ENCODE peak calls at places on chromosomes 7 and 10, in ten cellular contexts. One of them, this sample, is unnamed.

GRCh38 chr10:67815571-67816059 is 22.4 kb downstream of the DNAJC12 start:
- DNase-seq in aorta: no peak
- DNase-seq in CD8-positive, alpha-beta memory T cell: no peak
- DNase-seq in ovary: no peak
- DNase-seq in uterus: no peak
- DNase-seq in CD4-positive, CD25-positive, alpha-beta regulatory T cell: no peak
- DNase-seq in HCT116: no peak
- DNase-seq in heart right ventricle: no peak
- DNase-seq in A549: peak; percentile 71
- DNase-seq in breast epithelium: no peak
- DNase-seq in this sample: no peak

GRCh38 chr7:81299711-81300110 is 380.9 kb upstream of the SEMA3C start:
- DNase-seq in A549: no peak
- DNase-seq in CD8-positive, alpha-beta memory T cell: no peak
- DNase-seq in ovary: no peak
- DNase-seq in heart right ventricle: no peak
- DNase-seq in uterus: no peak
- DNase-seq in CD4-positive, CD25-positive, alpha-beta regulatory T cell: no peak
- DNase-seq in HCT116: no peak
- DNase-seq in breast epithelium: no peak
- DNase-seq in aorta: no peak
- DNase-seq in this sample: no peak

GRCh38 chr7:107384025-107384424 is 85.8 kb upstream of the GPR22 start:
- DNase-seq in aorta: no peak
- DNase-seq in ovary: no peak
- DNase-seq in uterus: no peak
- DNase-seq in heart right ventricle: no peak
- DNase-seq in CD8-positive, alpha-beta memory T cell: no peak
- DNase-seq in A549: no peak
- DNase-seq in breast epithelium: no peak
- DNase-seq in CD4-positive, CD25-positive, alpha-beta regulatory T cell: no peak
- DNase-seq in HCT116: no peak
- DNase-seq in this sample: no peak

GRCh38 chr10:29414501-29414900 is 125.6 kb downstream of the LYZL1 start:
- DNase-seq in ovary: no peak
- DNase-seq in A549: no peak
- DNase-seq in CD4-positive, CD25-positive, alpha-beta regulatory T cell: no peak
- DNase-seq in uterus: no peak
- DNase-seq in breast epithelium: no peak
- DNase-seq in heart right ventricle: no peak
- DNase-seq in CD8-positive, alpha-beta memory T cell: no peak
- DNase-seq in aorta: no peak
- DNase-seq in HCT116: no peak
- DNase-seq in this sample: no peak

GRCh38 chr10:103416436-103417147 is 20.2 kb downstream of the PDCD11 start:
- DNase-seq in HCT116: peak; percentile 58
- DNase-seq in heart right ventricle: no peak
- DNase-seq in CD8-positive, alpha-beta memory T cell: peak; percentile 56
- DNase-seq in A549: peak; percentile 44
- DNase-seq in breast epithelium: no peak
- DNase-seq in ovary: peak; percentile 64
- DNase-seq in uterus: peak; percentile 87
- DNase-seq in CD4-positive, CD25-positive, alpha-beta regulatory T cell: peak; percentile 67
- DNase-seq in aorta: no peak
- DNase-seq in this sample: no peak

GRCh38 chr10:69588358-69588757 is 15.1 kb upstream of the NEUROG3 start:
- DNase-seq in CD8-positive, alpha-beta memory T cell: no peak
- DNase-seq in A549: no peak
- DNase-seq in uterus: no peak
- DNase-seq in breast epithelium: no peak
- DNase-seq in CD4-positive, CD25-positive, alpha-beta regulatory T cell: no peak
- DNase-seq in ovary: no peak
- DNase-seq in HCT116: no peak
- DNase-seq in aorta: no peak
- DNase-seq in heart right ventricle: no peak
- DNase-seq in this sample: no peak

GRCh38 chr10:1400129-1400865 is 337.0 kb downstream of the ADARB2 start:
- DNase-seq in heart right ventricle: no peak
- DNase-seq in aorta: no peak
- DNase-seq in uterus: no peak
- DNase-seq in HCT116: no peak
- DNase-seq in CD8-positive, alpha-beta memory T cell: no peak
- DNase-seq in ovary: no peak
- DNase-seq in A549: no peak
- DNase-seq in CD4-positive, CD25-positive, alpha-beta regulatory T cell: no peak
- DNase-seq in breast epithelium: no peak
- DNase-seq in this sample: no peak

GRCh38 chr10:31112961-31113360 is 81.3 kb upstream of the ZNF438 start:
- DNase-seq in CD8-positive, alpha-beta memory T cell: no peak
- DNase-seq in ovary: no peak
- DNase-seq in heart right ventricle: no peak
- DNase-seq in A549: no peak
- DNase-seq in uterus: no peak
- DNase-seq in HCT116: no peak
- DNase-seq in aorta: no peak
- DNase-seq in breast epithelium: no peak
- DNase-seq in CD4-positive, CD25-positive, alpha-beta regulatory T cell: no peak
- DNase-seq in this sample: no peak

DNA sequence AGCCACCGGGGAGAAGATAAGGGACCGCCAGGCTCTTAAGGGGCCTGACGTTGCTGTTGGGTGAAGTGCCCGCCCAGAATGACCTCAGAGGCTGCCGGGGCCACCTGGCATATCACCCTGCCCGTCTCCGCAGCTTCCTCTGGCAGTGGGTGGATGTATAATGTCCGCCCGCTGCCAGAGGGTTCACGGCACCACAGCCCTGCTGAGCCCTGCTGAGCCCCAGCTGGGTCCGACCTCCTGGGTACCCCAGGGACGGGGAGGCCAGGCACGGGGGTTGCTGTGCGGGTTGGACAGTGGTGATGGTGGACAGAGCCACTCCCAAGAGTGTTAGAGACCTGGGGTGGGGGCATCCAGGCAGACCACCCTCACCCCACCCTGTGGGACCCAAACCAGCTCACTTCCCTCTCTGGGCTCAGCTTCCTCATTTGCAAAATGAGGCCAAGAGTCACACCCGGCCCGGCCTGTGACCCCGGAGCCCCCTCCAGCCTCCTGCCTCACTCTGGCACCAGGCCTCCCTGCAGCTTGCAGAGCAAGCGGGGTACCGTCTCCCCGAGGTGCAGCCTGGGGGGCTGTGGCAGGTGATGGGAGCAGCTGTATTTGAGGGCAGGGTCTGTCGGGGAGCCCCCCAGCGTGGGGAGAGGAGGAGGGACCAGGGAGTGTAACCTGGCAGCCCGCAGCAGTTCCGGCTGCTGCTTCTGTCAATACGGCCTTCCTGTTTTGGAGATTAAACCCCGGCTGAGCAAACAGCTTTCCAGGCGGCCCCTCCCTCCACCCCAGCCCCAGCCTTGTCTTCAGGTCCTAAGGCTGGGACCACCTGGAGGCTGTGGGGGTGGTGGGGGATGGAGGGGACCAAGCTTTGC is 8.4 kb upstream of the LFNG start:
- DNase-seq in aorta: no peak
- DNase-seq in heart right ventricle: no peak
- DNase-seq in CD4-positive, CD25-positive, alpha-beta regulatory T cell: peak; percentile 79
- DNase-seq in breast epithelium: no peak
- DNase-seq in ovary: no peak
- DNase-seq in CD8-positive, alpha-beta memory T cell: peak; percentile 56
- DNase-seq in uterus: no peak
- DNase-seq in A549: no peak
- DNase-seq in HCT116: no peak
- DNase-seq in this sample: no peak
- H3K4me1 ChIP-seq in aorta: no peaks in the 10 kb centered on the region
- H3K4me1 ChIP-seq in heart right ventricle: peaks cover 42% of the 10 kb centered on the region
- H3K4me1 ChIP-seq in CD4-positive, CD25-positive, alpha-beta regulatory T cell: peaks cover 70% of the 10 kb centered on the region
- H3K4me1 ChIP-seq in breast epithelium: peaks cover 24% of the 10 kb centered on the region
- H3K4me1 ChIP-seq in ovary: no peaks in the 10 kb centered on the region
- H3K4me1 ChIP-seq in CD8-positive, alpha-beta memory T cell: peaks cover 69% of the 10 kb centered on the region
- H3K4me1 ChIP-seq in uterus: peaks cover 4% of the 10 kb centered on the region
- H3K4me1 ChIP-seq in A549: peaks cover 24% of the 10 kb centered on the region
- H3K4me1 ChIP-seq in HCT116: no peaks in the 10 kb centered on the region
- H3K4me1 ChIP-seq in this sample: peaks cover 5% of the 10 kb centered on the region

GRCh38 chr10:100008708-100009282 is 952 bp downstream of the DNMBP start:
- DNase-seq in CD8-positive, alpha-beta memory T cell: no peak
- DNase-seq in heart right ventricle: no peak
- DNase-seq in HCT116: no peak
- DNase-seq in breast epithelium: no peak
- DNase-seq in ovary: no peak
- DNase-seq in CD4-positive, CD25-positive, alpha-beta regulatory T cell: no peak
- DNase-seq in aorta: no peak
- DNase-seq in A549: no peak
- DNase-seq in uterus: no peak
- DNase-seq in this sample: no peak

GRCh38 chr10:100006241-100006886 is 3.4 kb downstream of the DNMBP start:
- DNase-seq in CD8-positive, alpha-beta memory T cell: no peak
- DNase-seq in CD4-positive, CD25-positive, alpha-beta regulatory T cell: no peak
- DNase-seq in uterus: peak; percentile 62
- DNase-seq in heart right ventricle: no peak
- DNase-seq in aorta: no peak
- DNase-seq in HCT116: peak; percentile 96
- DNase-seq in ovary: no peak
- DNase-seq in breast epithelium: no peak
- DNase-seq in A549: peak; percentile 85
- DNase-seq in this sample: no peak

GRCh38 chr10:100009283-100009792 is 409 bp downstream of the DNMBP start:
- DNase-seq in CD8-positive, alpha-beta memory T cell: no peak
- DNase-seq in breast epithelium: no peak
- DNase-seq in aorta: no peak
- DNase-seq in uterus: peak; percentile 47
- DNase-seq in heart right ventricle: peak; percentile 19
- DNase-seq in CD4-positive, CD25-positive, alpha-beta regulatory T cell: no peak
- DNase-seq in ovary: no peak
- DNase-seq in HCT116: no peak
- DNase-seq in A549: peak; percentile 64
- DNase-seq in this sample: no peak

GRCh38 chr10:100008142-100008522 is 1.6 kb downstream of the DNMBP start:
- DNase-seq in ovary: no peak
- DNase-seq in heart right ventricle: no peak
- DNase-seq in uterus: no peak
- DNase-seq in CD4-positive, CD25-positive, alpha-beta regulatory T cell: no peak
- DNase-seq in A549: no peak
- DNase-seq in aorta: no peak
- DNase-seq in breast epithelium: no peak
- DNase-seq in CD8-positive, alpha-beta memory T cell: no peak
- DNase-seq in HCT116: no peak
- DNase-seq in this sample: no peak

DNA sequence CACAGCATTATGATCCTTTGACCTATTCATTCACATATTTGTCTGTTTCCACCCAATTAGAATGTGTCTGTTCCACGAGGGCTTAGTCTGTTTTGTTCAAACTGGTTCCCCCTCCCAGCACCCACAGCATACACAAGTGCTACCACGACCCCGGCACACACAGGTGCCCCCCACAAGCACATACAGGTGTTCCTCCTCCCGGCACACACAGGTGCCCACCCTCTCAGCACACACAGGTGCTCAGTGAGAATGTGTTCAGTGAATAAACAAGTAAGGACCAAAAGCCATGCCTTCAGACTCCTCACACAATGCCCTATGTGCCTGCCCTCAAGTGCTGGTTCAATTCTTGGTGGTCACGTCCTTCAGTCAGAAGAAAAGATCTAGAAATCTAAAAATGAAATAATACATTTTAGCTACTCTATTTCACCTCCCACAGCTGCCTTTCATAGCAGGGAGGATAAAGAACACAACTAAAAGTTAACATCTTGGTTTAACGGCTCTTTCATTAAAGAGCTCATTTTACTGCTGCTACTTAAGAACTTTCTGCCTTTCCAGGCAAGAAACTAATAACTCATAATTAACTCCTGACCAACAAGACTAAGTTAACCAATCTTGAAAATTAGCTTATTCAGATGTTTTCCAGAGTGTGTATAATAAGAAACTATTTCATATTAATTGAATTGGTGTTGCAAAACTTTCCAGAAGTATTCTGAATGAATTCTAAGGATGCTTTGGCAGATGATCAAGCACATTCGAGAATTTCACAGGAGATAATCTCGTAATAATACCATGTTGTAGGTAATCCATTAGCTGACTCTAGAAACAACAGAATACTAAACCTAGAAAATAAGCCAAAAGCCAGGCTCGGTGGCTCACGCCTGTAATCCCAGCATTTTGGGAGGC is 2.3 kb downstream of the DNMBP start:
- DNase-seq in ovary: no peak
- DNase-seq in CD8-positive, alpha-beta memory T cell: no peak
- DNase-seq in uterus: no peak
- DNase-seq in CD4-positive, CD25-positive, alpha-beta regulatory T cell: no peak
- DNase-seq in breast epithelium: no peak
- DNase-seq in heart right ventricle: no peak
- DNase-seq in HCT116: no peak
- DNase-seq in aorta: no peak
- DNase-seq in A549: no peak
- DNase-seq in this sample: no peak
- H3K4me1 ChIP-seq in ovary: peaks cover 11% of the 10 kb centered on the region
- H3K4me1 ChIP-seq in CD8-positive, alpha-beta memory T cell: peaks cover 13% of the 10 kb centered on the region
- H3K4me1 ChIP-seq in uterus: peaks cover 11% of the 10 kb centered on the region
- H3K4me1 ChIP-seq in CD4-positive, CD25-positive, alpha-beta regulatory T cell: peaks cover 18% of the 10 kb centered on the region
- H3K4me1 ChIP-seq in breast epithelium: peaks cover 3% of the 10 kb centered on the region
- H3K4me1 ChIP-seq in heart right ventricle: peaks cover 32% of the 10 kb centered on the region
- H3K4me1 ChIP-seq in HCT116: peaks cover 72% of the 10 kb centered on the region
- H3K4me1 ChIP-seq in aorta: no peaks in the 10 kb centered on the region
- H3K4me1 ChIP-seq in A549: peaks cover 50% of the 10 kb centered on the region
- H3K4me1 ChIP-seq in this sample: peaks cover 10% of the 10 kb centered on the region

GRCh38 chr10:80515941-80516340 is 21.8 kb upstream of the SH2D4B start:
- DNase-seq in heart right ventricle: no peak
- DNase-seq in uterus: no peak
- DNase-seq in HCT116: no peak
- DNase-seq in CD8-positive, alpha-beta memory T cell: no peak
- DNase-seq in CD4-positive, CD25-positive, alpha-beta regulatory T cell: no peak
- DNase-seq in A549: no peak
- DNase-seq in ovary: peak; percentile 28
- DNase-seq in breast epithelium: no peak
- DNase-seq in aorta: peak; percentile 67
- DNase-seq in this sample: peak; percentile 61

GRCh38 chr10:80516506-80517075 is 21.1 kb upstream of the SH2D4B start:
- DNase-seq in ovary: peak; percentile 8
- DNase-seq in breast epithelium: no peak
- DNase-seq in CD4-positive, CD25-positive, alpha-beta regulatory T cell: no peak
- DNase-seq in A549: no peak
- DNase-seq in CD8-positive, alpha-beta memory T cell: no peak
- DNase-seq in HCT116: no peak
- DNase-seq in aorta: peak; percentile 45
- DNase-seq in uterus: no peak
- DNase-seq in heart right ventricle: no peak
- DNase-seq in this sample: peak; percentile 58

GRCh38 chr10:80513106-80513505 is 24.6 kb upstream of the SH2D4B start:
- DNase-seq in breast epithelium: no peak
- DNase-seq in aorta: peak; percentile 48
- DNase-seq in heart right ventricle: no peak
- DNase-seq in CD8-positive, alpha-beta memory T cell: no peak
- DNase-seq in ovary: no peak
- DNase-seq in A549: no peak
- DNase-seq in uterus: no peak
- DNase-seq in CD4-positive, CD25-positive, alpha-beta regulatory T cell: no peak
- DNase-seq in HCT116: no peak
- DNase-seq in this sample: peak; percentile 24

GRCh38 chr10:80517416-80518142 is 20.1 kb upstream of the SH2D4B start:
- DNase-seq in heart right ventricle: no peak
- DNase-seq in HCT116: no peak
- DNase-seq in ovary: peak; percentile 9
- DNase-seq in CD4-positive, CD25-positive, alpha-beta regulatory T cell: no peak
- DNase-seq in CD8-positive, alpha-beta memory T cell: no peak
- DNase-seq in breast epithelium: no peak
- DNase-seq in A549: no peak
- DNase-seq in aorta: no peak
- DNase-seq in uterus: no peak
- DNase-seq in this sample: peak; percentile 82

DNA sequence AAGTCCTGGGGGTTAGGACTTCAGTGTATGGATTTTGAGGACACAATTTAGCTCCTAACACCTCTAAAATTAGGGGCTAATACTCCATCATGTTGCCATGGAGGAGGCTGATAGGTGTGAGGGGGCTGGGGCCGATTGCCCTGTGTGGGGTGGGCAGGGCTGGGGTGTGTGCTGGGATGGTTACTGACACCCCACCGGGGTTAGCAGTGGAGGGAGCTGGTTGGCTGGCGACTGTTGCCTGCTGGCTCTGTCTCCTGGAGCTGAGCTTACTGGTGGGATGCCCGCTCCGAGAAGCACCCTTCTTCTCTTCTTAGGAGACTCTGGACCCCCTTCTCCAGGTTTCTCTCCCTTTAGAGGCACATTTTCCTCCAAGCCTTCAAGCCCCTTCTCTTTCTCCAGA is 22.2 kb upstream of the SH2D4B start:
- DNase-seq in ovary: no peak
- DNase-seq in aorta: peak; percentile 34
- DNase-seq in heart right ventricle: no peak
- DNase-seq in CD8-positive, alpha-beta memory T cell: no peak
- DNase-seq in uterus: no peak
- DNase-seq in A549: no peak
- DNase-seq in CD4-positive, CD25-positive, alpha-beta regulatory T cell: no peak
- DNase-seq in HCT116: no peak
- DNase-seq in breast epithelium: no peak
- DNase-seq in this sample: peak; percentile 29
- H3K4me1 ChIP-seq in ovary: no peaks in the 10 kb centered on the region
- H3K4me1 ChIP-seq in aorta: no peaks in the 10 kb centered on the region
- H3K4me1 ChIP-seq in heart right ventricle: peaks cover 28% of the 10 kb centered on the region
- H3K4me1 ChIP-seq in CD8-positive, alpha-beta memory T cell: peaks cover 12% of the 10 kb centered on the region
- H3K4me1 ChIP-seq in uterus: no peaks in the 10 kb centered on the region
- H3K4me1 ChIP-seq in A549: peaks cover 45% of the 10 kb centered on the region
- H3K4me1 ChIP-seq in CD4-positive, CD25-positive, alpha-beta regulatory T cell: peaks cover 4% of the 10 kb centered on the region
- H3K4me1 ChIP-seq in HCT116: peaks cover 10% of the 10 kb centered on the region
- H3K4me1 ChIP-seq in breast epithelium: no peaks in the 10 kb centered on the region
- H3K4me1 ChIP-seq in this sample: peaks cover 16% of the 10 kb centered on the region

GRCh38 chr7:50952120-50952519 is 169.4 kb upstream of the GRB10 start:
- DNase-seq in breast epithelium: no peak
- DNase-seq in aorta: no peak
- DNase-seq in HCT116: no peak
- DNase-seq in ovary: no peak
- DNase-seq in CD4-positive, CD25-positive, alpha-beta regulatory T cell: no peak
- DNase-seq in heart right ventricle: no peak
- DNase-seq in A549: no peak
- DNase-seq in uterus: no peak
- DNase-seq in CD8-positive, alpha-beta memory T cell: no peak
- DNase-seq in this sample: no peak
- H3K4me1 ChIP-seq in breast epithelium: no peaks in the 10 kb centered on the region
- H3K4me1 ChIP-seq in aorta: no peaks in the 10 kb centered on the region
- H3K4me1 ChIP-seq in HCT116: no peaks in the 10 kb centered on the region
- H3K4me1 ChIP-seq in ovary: no peaks in the 10 kb centered on the region
- H3K4me1 ChIP-seq in CD4-positive, CD25-positive, alpha-beta regulatory T cell: no peaks in the 10 kb centered on the region
- H3K4me1 ChIP-seq in heart right ventricle: peaks cover 12% of the 10 kb centered on the region
- H3K4me1 ChIP-seq in A549: peaks cover 8% of the 10 kb centered on the region
- H3K4me1 ChIP-seq in uterus: no peaks in the 10 kb centered on the region
- H3K4me1 ChIP-seq in CD8-positive, alpha-beta memory T cell: no peaks in the 10 kb centered on the region
- H3K4me1 ChIP-seq in this sample: no peaks in the 10 kb centered on the region